ENCODE peak calls at places on chromosomes 3 and 15, in seven cellular contexts. M is AG09309; Q is KBM-7; T is endothelial cell of umbilical vein; C is naive thymus-derived CD8-positive, alpha-beta T cell; O is AG04450; W is T-cell. L is an unnamed sample.
A peak's percentile ranks its signal among the peaks of the same experiment; 100 is the strongest.

GRCh38 chr15:65275728-65276126 is 11.0 kb downstream of the PARP16 start:
- DNase-seq in C (no peak), M (no peak), T (no peak), O (no peak), Q (no peak), W (no peak), L (no peak)

GRCh38 chr3:50675179-50676030 is 678 bp downstream of the DOCK3 start:
- DNase-seq in M (no peak), C (peak; percentile 57), W (no peak), Q (peak; percentile 46), T (no peak), O (no peak), L (no peak)

GRCh38 chr3:97954193-97954827 is 17.9 kb downstream of the RIOX2 start:
- DNase-seq in C (no peak), W (no peak), Q (no peak), O (no peak), T (no peak), M (no peak), L (no peak)

GRCh38 chr15:72161351-72162132 is 36.0 kb downstream of the GRAMD2A start:
- DNase-seq in W (no peak), M (no peak), Q (no peak), O (no peak), T (no peak), C (no peak), L (no peak)

GRCh38 chr3:8363200-8363599 is 138.4 kb upstream of the LMCD1 start:
- DNase-seq in Q (no peak), O (no peak), M (no peak), T (no peak), C (no peak), W (no peak), L (no peak)

GRCh38 chr3:52489453-52489852 is 5.7 kb upstream of the STAB1 start:
- DNase-seq in M (no peak), T (no peak), O (no peak), C (no peak), Q (no peak), W (no peak), L (no peak)

GRCh38 chr3:12875857-12876451 is 34.6 kb upstream of the RPL32 start:
- DNase-seq in Q (no peak), O (no peak), T (peak; percentile 20), W (no peak), M (no peak), C (peak; percentile 21), L (no peak)

GRCh38 chr3:55615694-55616310 is 128.7 kb upstream of the WNT5A start:
- DNase-seq in W (no peak), C (no peak), T (no peak), M (no peak), O (no peak), Q (no peak), L (no peak)

GRCh38 chr3:186281172-186281571 is 80.9 kb downstream of the DGKG start:
- DNase-seq in C (no peak), Q (no peak), O (peak; percentile 57), M (peak; percentile 45), W (no peak), T (peak; percentile 12), L (no peak)

GRCh38 chr15:29473621-29474105 is 204.0 kb upstream of the NSMCE3 start:
- DNase-seq in Q (no peak), T (no peak), M (no peak), O (no peak), W (no peak), C (no peak), L (no peak)